ENCODE peak calls at places on chromosome 4, in five cellular contexts. M, X, B, H and V are unnamed samples.

GRCh38 chr4:52836653-52837052 is 25.5 kb upstream of the RASL11B start:
- DNase-seq in B (no peak), X (no peak), M (no peak), H (no peak), V (no peak)

GRCh38 chr4:6673660-6674499 is 19.8 kb upstream of the S100P start:
- DNase-seq in H (peak; percentile 92), X (peak; percentile 97), B (peak; percentile 80), M (peak; percentile 96), V (peak; percentile 90)

GRCh38 chr4:74768857-74769525 is 25.3 kb downstream of the BTC start:
- DNase-seq in X (no peak), M (peak; percentile 9), B (no peak), H (no peak), V (peak; percentile 32)

GRCh38 chr4:149031399-149031798 is 589.2 kb upstream of the NR3C2 start:
- DNase-seq in M (peak; percentile 19), H (no peak), B (no peak), X (no peak), V (peak; percentile 0)

GRCh38 chr4:107931775-107932321 is 499 bp downstream of the CYP2U1 start:
- DNase-seq in B (no peak), M (no peak), X (no peak), H (no peak), V (no peak)

GRCh38 chr4:182380701-182381295 is 137.6 kb downstream of the TENM3 start:
- DNase-seq in B (no peak), M (no peak), X (no peak), H (no peak), V (no peak)

GRCh38 chr4:125325733-125326132 is 11.0 kb downstream of the FAT4 start:
- DNase-seq in X (no peak), M (no peak), H (no peak), B (no peak), V (no peak)

GRCh38 chr4:128461300-128462103 is 173.9 kb upstream of the PGRMC2 start:
- DNase-seq in B (no peak), H (no peak), X (peak; percentile 72), M (peak; percentile 88), V (no peak)

GRCh38 chr4:105112274-105112673 is 34.4 kb upstream of the TET2 start:
- DNase-seq in X (no peak), M (peak; percentile 26), H (no peak), B (no peak), V (no peak)

GRCh38 chr4:16496501-16496900 is 270.2 kb upstream of the TAPT1 start:
- DNase-seq in B (no peak), M (peak; percentile 67), H (no peak), X (no peak), V (no peak)

GRCh38 chr4:175806741-175807140 is 5.3 kb downstream of the GPM6A start:
- DNase-seq in B (no peak), M (no peak), H (no peak), X (no peak), V (no peak)

DNA sequence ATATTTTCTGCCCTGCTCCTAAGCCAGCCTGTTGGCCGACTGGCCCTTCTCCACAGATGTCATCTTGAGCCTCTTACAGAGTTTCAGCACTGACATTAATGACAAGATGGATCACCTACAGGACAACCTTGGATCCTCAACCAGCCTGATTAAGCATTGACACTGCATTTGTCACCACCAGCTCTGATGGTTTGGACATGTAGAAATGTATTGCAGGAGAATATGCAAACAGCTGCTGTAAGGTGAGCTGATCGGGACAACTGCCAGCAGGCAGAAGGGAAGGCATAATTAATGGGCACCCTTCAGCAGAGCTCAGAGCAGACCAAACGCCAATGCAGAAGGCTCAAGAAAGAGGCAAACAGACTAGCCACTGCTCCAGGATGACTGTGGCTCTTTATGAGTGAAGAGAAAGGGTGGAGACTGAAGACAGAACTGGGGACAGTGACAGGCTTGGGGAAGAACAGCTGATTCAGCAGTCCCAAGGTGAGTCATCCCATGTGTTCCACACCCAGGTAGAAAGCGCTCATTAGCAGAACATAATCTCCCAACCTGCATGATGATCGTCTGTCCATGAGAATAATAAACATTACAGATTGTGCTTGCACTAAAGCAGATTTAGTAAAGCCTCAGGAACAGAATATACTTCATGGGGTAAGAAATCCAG is 6.7 kb downstream of the CORIN start:
- DNase-seq in M (no peak), B (no peak), H (no peak), X (no peak), V (no peak)
- TF ChIP-seq CEBPB in M (no peak), B (no peak), H (no peak), X (no peak), V (no peak)

GRCh38 chr4:168489616-168490015 is 7.2 kb upstream of the PALLD start:
- DNase-seq in H (no peak), M (no peak), B (no peak), X (no peak), V (no peak)

GRCh38 chr4:168488800-168489404 is 8.0 kb upstream of the PALLD start:
- DNase-seq in B (no peak), M (no peak), X (no peak), H (no peak), V (no peak)

GRCh38 chr4:168487821-168488162 is 7.5 kb upstream of the DDX60L start:
- DNase-seq in M (no peak), H (no peak), B (no peak), X (no peak), V (no peak)

GRCh38 chr4:168485511-168485910 is 5.2 kb upstream of the DDX60L start:
- DNase-seq in M (no peak), H (no peak), X (no peak), B (no peak), V (no peak)

DNA sequence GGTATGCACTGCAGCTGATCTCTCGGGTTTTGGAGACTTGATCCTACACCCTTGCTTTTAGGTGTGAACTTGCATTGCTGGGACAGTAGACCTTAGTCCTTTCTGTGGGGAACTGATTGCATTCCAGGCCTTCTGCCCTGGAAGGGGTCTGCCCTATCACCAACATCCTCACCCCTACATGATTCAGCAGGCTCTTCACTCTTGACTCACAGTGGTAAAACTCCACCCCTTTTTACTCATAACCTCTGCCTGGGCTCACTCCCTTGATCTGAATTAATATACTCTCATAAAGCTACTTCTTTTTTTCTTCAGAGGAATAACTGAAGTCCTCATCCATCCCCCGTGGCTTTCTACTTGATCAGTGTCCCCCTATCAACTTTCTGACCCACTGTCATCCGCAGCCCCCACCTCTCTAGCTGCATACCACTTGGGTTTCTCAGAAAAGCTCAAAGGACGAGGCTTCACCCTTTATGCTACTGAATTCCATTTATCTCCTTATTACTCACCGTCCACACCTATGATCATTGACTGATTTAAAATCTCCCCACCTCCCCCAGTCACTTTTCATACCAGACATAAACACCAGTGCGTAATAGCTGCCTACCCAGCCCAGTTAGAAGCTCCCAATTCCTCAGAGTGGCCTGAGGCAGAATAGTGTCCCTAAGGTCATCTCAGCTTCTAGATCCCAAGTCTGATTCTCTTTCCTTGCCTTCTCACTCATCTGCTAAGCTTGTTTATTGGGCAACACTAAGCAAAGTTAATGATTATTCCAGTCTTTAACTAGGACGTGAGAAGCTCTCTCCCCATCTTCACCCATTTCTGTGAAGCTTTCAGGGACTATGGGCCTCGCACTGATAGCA is 6.9 kb upstream of the DDX60L start:
- DNase-seq in X (peak; percentile 41), H (no peak), B (no peak), M (peak; percentile 82), V (no peak)
- TF ChIP-seq CEBPB in X (no peak), H (no peak), B (no peak), M (peak; percentile 27), V (no peak)

GRCh38 chr4:742742-743311 is 37.2 kb downstream of the PCGF3 start:
- DNase-seq in H (peak; percentile 94), B (no peak), X (peak; percentile 76), M (peak; percentile 42), V (peak; percentile 30)
- TF ChIP-seq CEBPB in H (no peak), B (no peak), X (no peak), M (no peak), V (no peak)

GRCh38 chr4:3252480-3252828 is 3.5 kb downstream of the MSANTD1 start:
- DNase-seq in X (no peak), H (no peak), B (no peak), M (no peak), V (no peak)
- TF ChIP-seq CEBPB in X (no peak), H (no peak), B (no peak), M (no peak), V (no peak)

GRCh38 chr4:46503739-46504138 is 113.8 kb upstream of the GABRA2 start:
- DNase-seq in M (no peak), H (no peak), B (no peak), X (no peak), V (no peak)
- TF ChIP-seq CEBPB in M (peak; percentile 91), H (peak; percentile 84), B (no peak), X (peak; percentile 58), V (peak; percentile 75)

GRCh38 chr4:122562436-122562835 is 58.4 kb downstream of the IL21 start:
- DNase-seq in X (no peak), B (no peak), H (no peak), M (no peak), V (no peak)
- TF ChIP-seq CEBPB in X (no peak), B (no peak), H (no peak), M (no peak), V (no peak)

DNA sequence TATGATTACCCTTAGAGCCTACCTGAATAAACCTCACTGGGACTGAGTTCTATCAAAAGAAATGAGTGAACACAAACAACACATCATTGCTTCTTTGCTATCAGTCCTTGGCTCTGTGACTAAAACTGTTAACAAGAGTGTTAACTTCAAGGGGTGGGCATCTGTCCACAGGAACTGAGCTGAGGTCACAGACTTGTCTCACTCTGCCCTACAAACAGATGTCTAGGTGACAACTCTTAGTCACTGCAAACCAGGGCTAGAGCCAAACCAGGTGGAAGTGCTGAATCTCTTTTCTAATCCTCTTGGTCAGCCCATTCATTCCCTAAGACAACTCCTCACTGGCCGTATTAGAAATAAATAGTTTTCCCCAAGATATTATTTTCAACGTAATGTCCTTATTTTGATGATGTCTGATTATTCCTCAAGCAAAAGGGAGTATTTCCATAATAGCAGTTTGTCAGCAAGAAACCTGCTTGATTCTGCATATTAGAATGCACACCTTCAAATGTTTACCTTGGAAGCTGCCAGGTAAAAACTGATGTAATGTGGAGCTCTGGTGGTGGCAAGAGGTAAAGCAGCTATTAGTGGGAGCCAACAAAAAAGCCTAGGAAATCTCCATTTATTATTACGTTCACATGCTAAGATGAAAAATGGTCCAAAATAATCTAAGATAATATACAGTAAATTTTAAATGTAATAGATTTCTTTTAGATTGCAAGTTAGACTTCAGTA is 4.0 kb downstream of the COL25A1 start:
- DNase-seq in X (peak; percentile 36), H (no peak), B (no peak), M (no peak), V (no peak)
- TF ChIP-seq CEBPB in X (no peak), H (no peak), B (no peak), M (no peak), V (no peak)